ENCODE peak calls at places on chromosome 11, in five cellular contexts. H, D, C, E and I are unnamed samples.

GRCh38 chr11:47908198-47908597 is 60.0 kb upstream of the NUP160 start:
- DNase-seq in H (no peak), D (no peak), C (no peak), E (no peak), I (no peak)

GRCh38 chr11:75495749-75496641 is 29.7 kb downstream of the GDPD5 start:
- DNase-seq in H (no peak), D (no peak), C (no peak), E (no peak), I (no peak)

GRCh38 chr11:123103326-123103980 is 41.5 kb upstream of the HSPA8 start:
- DNase-seq in H (no peak), D (peak; percentile 11), C (peak; percentile 25), E (peak; percentile 52), I (peak; percentile 51)

GRCh38 chr11:73645972-73646631 is at the start of gene PLEKHB1:
- DNase-seq in H (no peak), D (no peak), C (no peak), E (no peak), I (no peak)

GRCh38 chr11:34605481-34606325 is 15.2 kb upstream of the EHF start:
- DNase-seq in H (no peak), D (no peak), C (no peak), E (no peak), I (no peak)

GRCh38 chr11:2932850-2933251 is 3.6 kb upstream of the PHLDA2 start:
- DNase-seq in H (no peak), D (no peak), C (no peak), E (no peak), I (no peak)

GRCh38 chr11:72585762-72586590 is 88.2 kb downstream of the PDE2A start:
- DNase-seq in H (no peak), D (peak; percentile 83), C (peak; percentile 64), E (peak; percentile 68), I (peak; percentile 81)

GRCh38 chr11:126700773-126701554 is 299.6 kb downstream of the KIRREL3 start:
- DNase-seq in H (no peak), D (no peak), C (no peak), E (no peak), I (no peak)

GRCh38 chr11:47178737-47179654 is 2.3 kb upstream of the ARFGAP2 start:
- DNase-seq in H (no peak), D (no peak), C (no peak), E (no peak), I (no peak)

GRCh38 chr11:123580557-123581275 is 73.7 kb downstream of the SCN3B start:
- DNase-seq in H (no peak), D (peak; percentile 83), C (peak; percentile 77), E (peak; percentile 60), I (peak; percentile 63)

GRCh38 chr11:33454264-33454663 is 197.1 kb downstream of the HIPK3 start:
- DNase-seq in H (no peak), D (no peak), C (no peak), E (no peak), I (no peak)

GRCh38 chr11:83881428-83881827 is 595.3 kb upstream of the CCDC90B start:
- DNase-seq in H (no peak), D (no peak), C (no peak), E (no peak), I (no peak)

GRCh38 chr11:44777537-44778199 is 50.9 kb downstream of the TSPAN18 start:
- DNase-seq in H (no peak), D (no peak), C (no peak), E (no peak), I (no peak)

GRCh38 chr11:68120212-68121066 is 749 bp downstream of the CHKA start:
- DNase-seq in H (no peak), D (peak; percentile 52), C (peak; percentile 58), E (peak; percentile 81), I (peak; percentile 67)

GRCh38 chr11:65206901-65207300 is 25.2 kb downstream of the CAPN1 start:
- DNase-seq in H (no peak), D (no peak), C (no peak), E (no peak), I (no peak)

GRCh38 chr11:61161190-61162091 is at the start of gene VPS37C:
- DNase-seq in H (peak; percentile 35), D (peak; percentile 97), C (peak; percentile 92), E (peak; percentile 92), I (peak; percentile 92)

GRCh38 chr11:122162095-122162494 is 46.1 kb upstream of the BLID start:
- DNase-seq in H (no peak), D (no peak), C (no peak), E (no peak), I (no peak)

GRCh38 chr11:82936261-82936660 is 34.7 kb downstream of the DDIAS start:
- DNase-seq in H (peak; percentile 37), D (no peak), C (no peak), E (no peak), I (no peak)